ENCODE peak calls at places on chromosomes 5 and 9, in six cellular contexts. H is KBM-7, L is stomach, K is lower lobe of right lung, P is IMR-90, I is dermis microvascular lymphatic vessel endothelial cell. U is an unnamed sample.

GRCh38 chr5:138820695-138821094 is 54.4 kb downstream of the LRRTM2 start:
- DNase-seq in H (no peak), L (no peak), K (no peak), P (no peak), I (no peak), U (no peak)

GRCh38 chr5:109865636-109866035 is 175.9 kb downstream of the MAN2A1 start:
- DNase-seq in H (no peak), L (no peak), K (no peak), P (peak; percentile 98), I (no peak), U (no peak)

GRCh38 chr9:122131401-122131921 is 28.1 kb downstream of the NDUFA8 start:
- DNase-seq in H (no peak), L (no peak), K (no peak), P (no peak), I (no peak), U (no peak)

GRCh38 chr9:37943329-37944265 is 39.7 kb upstream of the SLC25A51 start:
- DNase-seq in H (no peak), L (no peak), K (peak; percentile 53), P (peak; percentile 94), I (no peak), U (no peak)

GRCh38 chr9:5562806-5563416 is 52.6 kb downstream of the PDCD1LG2 start:
- DNase-seq in H (no peak), L (no peak), K (no peak), P (no peak), I (no peak), U (no peak)

GRCh38 chr5:66459728-66460127 is 136.5 kb upstream of the MAST4 start:
- DNase-seq in H (no peak), L (no peak), K (no peak), P (no peak), I (no peak), U (no peak)

GRCh38 chr9:70411141-70411929 is 3.1 kb downstream of the KLF9 start:
- DNase-seq in H (peak; percentile 40), L (peak; percentile 63), K (peak; percentile 59), P (peak; percentile 75), I (peak; percentile 65), U (no peak)

GRCh38 chr9:928363-929042 is 48.0 kb upstream of the DMRT3 start:
- DNase-seq in H (peak; percentile 8), L (no peak), K (no peak), P (no peak), I (no peak), U (peak; percentile 36)

GRCh38 chr9:90441814-90442213 is 200.8 kb downstream of the DIRAS2 start:
- DNase-seq in H (no peak), L (no peak), K (no peak), P (no peak), I (no peak), U (no peak)

GRCh38 chr5:139862313-139862712 is 66.7 kb downstream of the PSD2 start:
- DNase-seq in H (no peak), L (no peak), K (peak; percentile 18), P (peak; percentile 7), I (peak; percentile 14), U (no peak)

GRCh38 chr9:137757613-137758029 is 120.0 kb upstream of the CACNA1B start:
- DNase-seq in H (no peak), L (no peak), K (no peak), P (peak; percentile 86), I (no peak), U (no peak)

GRCh38 chr5:155906046-155906445 is 420.9 kb upstream of the SGCD start:
- DNase-seq in H (no peak), L (no peak), K (no peak), P (no peak), I (no peak), U (peak; percentile 1)

GRCh38 chr9:82783045-82783444 is 279.9 kb downstream of the RASEF start:
- DNase-seq in H (no peak), L (no peak), K (no peak), P (no peak), I (no peak), U (no peak)

GRCh38 chr5:159448-160172 is 31.7 kb upstream of the LRRC14B start:
- DNase-seq in H (peak; percentile 51), L (peak; percentile 9), K (no peak), P (peak; percentile 87), I (no peak), U (no peak)

GRCh38 chr5:2856206-2856605 is 104.7 kb upstream of the IRX2 start:
- DNase-seq in H (no peak), L (no peak), K (no peak), P (no peak), I (no peak), U (no peak)

GRCh38 chr5:72387985-72388384 is 67.8 kb downstream of the PTCD2 start:
- DNase-seq in H (no peak), L (no peak), K (no peak), P (peak; percentile 88), I (peak; percentile 80), U (no peak)

GRCh38 chr9:97510797-97511761 is 9.6 kb downstream of the TMOD1 start:
- DNase-seq in H (no peak), L (no peak), K (no peak), P (peak; percentile 95), I (peak; percentile 97), U (no peak)

GRCh38 chr5:150644496-150644895 is 4.0 kb downstream of the SYNPO start:
- DNase-seq in H (no peak), L (peak; percentile 63), K (no peak), P (no peak), I (no peak), U (no peak)

GRCh38 chr5:58259685-58260152 is 200.2 kb downstream of the PLK2 start:
- DNase-seq in H (no peak), L (no peak), K (no peak), P (peak; percentile 98), I (no peak), U (no peak)

GRCh38 chr9:98479967-98480847 is 224.8 kb upstream of the TBC1D2 start:
- DNase-seq in H (no peak), L (no peak), K (no peak), P (peak; percentile 41), I (no peak), U (no peak)

GRCh38 chr5:148482697-148483462 is 99.1 kb downstream of the FBXO38 start:
- DNase-seq in H (peak; percentile 66), L (peak; percentile 58), K (peak; percentile 70), P (peak; percentile 34), I (peak; percentile 36), U (peak; percentile 54)

GRCh38 chr5:138092301-138092700 is 8.5 kb downstream of the WNT8A start:
- DNase-seq in H (no peak), L (no peak), K (no peak), P (no peak), I (no peak), U (no peak)

GRCh38 chr5:40410231-40410861 is 269.4 kb upstream of the PTGER4 start:
- DNase-seq in H (peak; percentile 69), L (no peak), K (no peak), P (peak; percentile 49), I (peak; percentile 88), U (no peak)

GRCh38 chr5:7868773-7869473 is at the start of the genes FASTKD3 and MTRR:
- DNase-seq in H (peak; percentile 91), L (peak; percentile 94), K (peak; percentile 97), P (peak; percentile 91), I (peak; percentile 88), U (peak; percentile 94)

GRCh38 chr5:69504036-69504435 is 11.4 kb downstream of the OCLN start:
- DNase-seq in H (no peak), L (no peak), K (no peak), P (peak; percentile 43), I (no peak), U (no peak)

GRCh38 chr5:177091232-177091631 is 4.5 kb downstream of the FGFR4 start:
- DNase-seq in H (no peak), L (no peak), K (no peak), P (no peak), I (no peak), U (no peak)

GRCh38 chr9:91138760-91139159 is 223.0 kb downstream of the AUH start:
- DNase-seq in H (no peak), L (no peak), K (no peak), P (peak; percentile 93), I (no peak), U (no peak)

GRCh38 chr9:34545497-34545896 is 22.7 kb upstream of the ENHO start:
- DNase-seq in H (no peak), L (no peak), K (no peak), P (no peak), I (no peak), U (no peak)

GRCh38 chr5:125348221-125348692 is 601.8 kb upstream of the ZNF608 start:
- DNase-seq in H (no peak), L (no peak), K (no peak), P (no peak), I (no peak), U (no peak)

GRCh38 chr5:35246928-35247644 is 16.8 kb upstream of the PRLR start:
- DNase-seq in H (no peak), L (peak; percentile 86), K (no peak), P (no peak), I (no peak), U (no peak)

GRCh38 chr9:126238415-126238814 is 88.2 kb upstream of the MVB12B start:
- DNase-seq in H (no peak), L (no peak), K (no peak), P (no peak), I (no peak), U (no peak)

U was measured in OCI-LY7.